ENCODE peak calls at places on chromosomes 12 and 14, in four cellular contexts. One of them, this sample, is unnamed.

GRCh38 chr12:120249875-120250795 is 15.4 kb downstream of the PXN start:
- DNase-seq in naive thymus-derived CD8-positive, alpha-beta T cell: no peak
- DNase-seq in germinal center: no peak
- DNase-seq in H9: peak; percentile 28
- DNase-seq in this sample: no peak

GRCh38 chr12:6205761-6206160 is 5.6 kb downstream of the CD9 start:
- DNase-seq in naive thymus-derived CD8-positive, alpha-beta T cell: no peak
- DNase-seq in germinal center: no peak
- DNase-seq in H9: no peak
- DNase-seq in this sample: no peak

GRCh38 chr14:59252772-59253500 is 64.5 kb downstream of the DAAM1 start:
- DNase-seq in naive thymus-derived CD8-positive, alpha-beta T cell: no peak
- DNase-seq in germinal center: no peak
- DNase-seq in H9: no peak
- DNase-seq in this sample: no peak

GRCh38 chr12:52903855-52904508 is 894 bp downstream of the KRT8 start:
- DNase-seq in naive thymus-derived CD8-positive, alpha-beta T cell: peak; percentile 46
- DNase-seq in germinal center: no peak
- DNase-seq in H9: peak; percentile 81
- DNase-seq in this sample: peak; percentile 25

GRCh38 chr12:93813972-93814821 is 137.0 kb downstream of the CRADD start:
- DNase-seq in naive thymus-derived CD8-positive, alpha-beta T cell: no peak
- DNase-seq in germinal center: no peak
- DNase-seq in H9: no peak
- DNase-seq in this sample: no peak

GRCh38 chr12:5031242-5031641 is 12.4 kb upstream of the KCNA5 start:
- DNase-seq in naive thymus-derived CD8-positive, alpha-beta T cell: no peak
- DNase-seq in germinal center: no peak
- DNase-seq in H9: no peak
- DNase-seq in this sample: no peak

GRCh38 chr14:31449971-31450610 is 7.2 kb downstream of the DTD2 start:
- DNase-seq in naive thymus-derived CD8-positive, alpha-beta T cell: no peak
- DNase-seq in germinal center: peak; percentile 45
- DNase-seq in H9: no peak
- DNase-seq in this sample: no peak

GRCh38 chr12:76398106-76398505 is 49.9 kb upstream of the BBS10 start:
- DNase-seq in naive thymus-derived CD8-positive, alpha-beta T cell: no peak
- DNase-seq in germinal center: no peak
- DNase-seq in H9: no peak
- DNase-seq in this sample: no peak

GRCh38 chr14:71776463-71777359 is 155.5 kb upstream of the RGS6 start:
- DNase-seq in naive thymus-derived CD8-positive, alpha-beta T cell: no peak
- DNase-seq in germinal center: no peak
- DNase-seq in H9: no peak
- DNase-seq in this sample: no peak

GRCh38 chr12:45281994-45282393 is 66.1 kb downstream of the ANO6 start:
- DNase-seq in naive thymus-derived CD8-positive, alpha-beta T cell: no peak
- DNase-seq in germinal center: no peak
- DNase-seq in H9: no peak
- DNase-seq in this sample: no peak

GRCh38 chr12:124233041-124233836 is 61.7 kb upstream of the RFLNA start:
- DNase-seq in naive thymus-derived CD8-positive, alpha-beta T cell: no peak
- DNase-seq in germinal center: no peak
- DNase-seq in H9: no peak
- DNase-seq in this sample: no peak

GRCh38 chr14:41521891-41522290 is 84.8 kb upstream of the LRFN5 start:
- DNase-seq in naive thymus-derived CD8-positive, alpha-beta T cell: no peak
- DNase-seq in germinal center: no peak
- DNase-seq in H9: no peak
- DNase-seq in this sample: no peak

GRCh38 chr14:69687963-69688649 is 76.7 kb downstream of the SUSD6 start:
- DNase-seq in naive thymus-derived CD8-positive, alpha-beta T cell: no peak
- DNase-seq in germinal center: no peak
- DNase-seq in H9: no peak
- DNase-seq in this sample: no peak

GRCh38 chr12:17276196-17276595 is 670.2 kb upstream of the LMO3 start:
- DNase-seq in naive thymus-derived CD8-positive, alpha-beta T cell: no peak
- DNase-seq in germinal center: no peak
- DNase-seq in H9: no peak
- DNase-seq in this sample: no peak

GRCh38 chr14:94476018-94476417 is at the start of gene SERPINA9:
- DNase-seq in naive thymus-derived CD8-positive, alpha-beta T cell: no peak
- DNase-seq in germinal center: peak; percentile 66
- DNase-seq in H9: peak; percentile 6
- DNase-seq in this sample: no peak

GRCh38 chr14:51424569-51425251 is 184.7 kb downstream of the TMX1 start:
- DNase-seq in naive thymus-derived CD8-positive, alpha-beta T cell: no peak
- DNase-seq in germinal center: no peak
- DNase-seq in H9: no peak
- DNase-seq in this sample: no peak

GRCh38 chr12:45224311-45224710 is 8.4 kb downstream of the ANO6 start:
- DNase-seq in naive thymus-derived CD8-positive, alpha-beta T cell: no peak
- DNase-seq in germinal center: no peak
- DNase-seq in H9: no peak
- DNase-seq in this sample: no peak

GRCh38 chr14:103104654-103105511 is 10.4 kb downstream of the EXOC3L4 start:
- DNase-seq in naive thymus-derived CD8-positive, alpha-beta T cell: peak; percentile 84
- DNase-seq in germinal center: peak; percentile 83
- DNase-seq in H9: peak; percentile 81
- DNase-seq in this sample: peak; percentile 69

GRCh38 chr14:106185837-106186233 is 659.5 kb downstream of the TMEM121 start:
- DNase-seq in naive thymus-derived CD8-positive, alpha-beta T cell: peak; percentile 58
- DNase-seq in germinal center: peak; percentile 4
- DNase-seq in H9: no peak
- DNase-seq in this sample: peak; percentile 49

GRCh38 chr12:93007539-93007938 is 78.4 kb upstream of the EEA1 start:
- DNase-seq in naive thymus-derived CD8-positive, alpha-beta T cell: no peak
- DNase-seq in germinal center: no peak
- DNase-seq in H9: no peak
- DNase-seq in this sample: no peak

GRCh38 chr12:9940370-9940769 is 8.2 kb upstream of the CLEC2A start:
- DNase-seq in naive thymus-derived CD8-positive, alpha-beta T cell: no peak
- DNase-seq in germinal center: no peak
- DNase-seq in H9: no peak
- DNase-seq in this sample: no peak

GRCh38 chr14:77985235-77985634 is 184.9 kb upstream of the NRXN3 start:
- DNase-seq in naive thymus-derived CD8-positive, alpha-beta T cell: no peak
- DNase-seq in germinal center: no peak
- DNase-seq in H9: no peak
- DNase-seq in this sample: no peak

GRCh38 chr12:132456944-132457495 is 32.9 kb upstream of the FBRSL1 start:
- DNase-seq in naive thymus-derived CD8-positive, alpha-beta T cell: no peak
- DNase-seq in germinal center: no peak
- DNase-seq in H9: no peak
- DNase-seq in this sample: no peak

GRCh38 chr14:29016050-29016900 is 249.7 kb downstream of the FOXG1 start:
- DNase-seq in naive thymus-derived CD8-positive, alpha-beta T cell: no peak
- DNase-seq in germinal center: peak; percentile 4
- DNase-seq in H9: peak; percentile 78
- DNase-seq in this sample: no peak

GRCh38 chr12:8560986-8561385 is 20.3 kb upstream of the CLEC4E start:
- DNase-seq in naive thymus-derived CD8-positive, alpha-beta T cell: no peak
- DNase-seq in germinal center: no peak
- DNase-seq in H9: no peak
- DNase-seq in this sample: no peak

This sample was measured in effector CD8-positive, alpha-beta T cell.